ENCODE peak calls at places on chromosome 9, in five cellular contexts. P, C, F, A and K are unnamed samples.

GRCh38 chr9:71783120-71783523 is 14.8 kb upstream of the CEMIP2 start:
- DNase-seq in P (no peak), C (no peak), F (no peak), A (no peak), K (no peak)

GRCh38 chr9:81632599-81632998 is 56.7 kb downstream of the TLE1 start:
- DNase-seq in P (no peak), C (peak; percentile 80), F (peak; percentile 81), A (no peak), K (peak; percentile 59)

GRCh38 chr9:2676466-2676865 is 40.8 kb upstream of the KCNV2 start:
- DNase-seq in P (no peak), C (no peak), F (no peak), A (no peak), K (no peak)

GRCh38 chr9:133572821-133573361 is 36.3 kb downstream of the FAM163B start:
- DNase-seq in P (no peak), C (no peak), F (no peak), A (peak; percentile 48), K (no peak)

GRCh38 chr9:16213781-16214515 is 656.5 kb downstream of the BNC2 start:
- DNase-seq in P (peak; percentile 78), C (peak; percentile 99), F (peak; percentile 97), A (peak; percentile 67), K (peak; percentile 89)

GRCh38 chr9:36742264-36742663 is 169.6 kb downstream of the MELK start:
- DNase-seq in P (no peak), C (no peak), F (no peak), A (no peak), K (no peak)

GRCh38 chr9:108070861-108071260 is 581.3 kb upstream of the KLF4 start:
- DNase-seq in P (no peak), C (no peak), F (no peak), A (no peak), K (no peak)

GRCh38 chr9:111429175-111429574 is 55.0 kb downstream of the ECPAS start:
- DNase-seq in P (no peak), C (no peak), F (peak; percentile 50), A (no peak), K (no peak)

GRCh38 chr9:93670208-93671029 is 94.0 kb downstream of the PHF2 start:
- DNase-seq in P (peak; percentile 7), C (peak; percentile 14), F (peak; percentile 29), A (no peak), K (no peak)

GRCh38 chr9:684950-685340 is 156.6 kb upstream of the DMRT1 start:
- DNase-seq in P (no peak), C (peak; percentile 67), F (peak; percentile 85), A (no peak), K (no peak)

GRCh38 chr9:85973238-85973637 is 32.3 kb downstream of the NAA35 start:
- DNase-seq in P (no peak), C (no peak), F (no peak), A (no peak), K (no peak)

GRCh38 chr9:72718503-72718902 is 197.1 kb downstream of the TMC1 start:
- DNase-seq in P (no peak), C (no peak), F (no peak), A (no peak), K (no peak)

GRCh38 chr9:96217756-96218693 is 84.0 kb downstream of the HSD17B3 start:
- DNase-seq in P (peak; percentile 88), C (peak; percentile 73), F (peak; percentile 60), A (peak; percentile 73), K (no peak)

GRCh38 chr9:136686794-136687711 is at the start of gene AGPAT2:
- DNase-seq in P (peak; percentile 73), C (peak; percentile 45), F (peak; percentile 41), A (peak; percentile 87), K (no peak)

GRCh38 chr9:134726026-134726721 is 84.6 kb downstream of the COL5A1 start:
- DNase-seq in P (no peak), C (no peak), F (no peak), A (no peak), K (no peak)

GRCh38 chr9:114830546-114830945 is 24.7 kb upstream of the TNFSF15 start:
- DNase-seq in P (no peak), C (no peak), F (no peak), A (no peak), K (no peak)

GRCh38 chr9:136289651-136290507 is 14.0 kb downstream of the CCDC187 start:
- DNase-seq in P (no peak), C (no peak), F (no peak), A (no peak), K (no peak)

GRCh38 chr9:125966959-125967711 is 220.0 kb downstream of the PBX3 start:
- DNase-seq in P (no peak), C (peak; percentile 15), F (no peak), A (no peak), K (no peak)

GRCh38 chr9:114048533-114049452 is 29.3 kb downstream of the AMBP start:
- DNase-seq in P (peak; percentile 10), C (no peak), F (no peak), A (no peak), K (no peak)

GRCh38 chr9:34650816-34651215 is 1.2 kb upstream of the IL11RA start:
- DNase-seq in P (peak; percentile 59), C (peak; percentile 61), F (peak; percentile 25), A (no peak), K (no peak)

GRCh38 chr9:34651286-34651685 is 699 bp upstream of the IL11RA start:
- DNase-seq in P (no peak), C (peak; percentile 23), F (peak; percentile 71), A (no peak), K (no peak)

GRCh38 chr9:34653131-34653530 is 1.1 kb downstream of the IL11RA start:
- DNase-seq in P (peak; percentile 37), C (no peak), F (peak; percentile 49), A (no peak), K (no peak)

GRCh38 chr9:34652608-34653007 is 623 bp downstream of the IL11RA start:
- DNase-seq in P (no peak), C (no peak), F (no peak), A (no peak), K (no peak)

GRCh38 chr9:34651876-34652602 is at the start of gene IL11RA:
- DNase-seq in P (peak; percentile 90), C (peak; percentile 86), F (peak; percentile 89), A (peak; percentile 90), K (peak; percentile 59)
- H3K4me3 ChIP-seq in P (peak within 1 kb of the TSS; percentile 36), C (peak within 1 kb of the TSS; percentile 45), F (peak within 1 kb of the TSS; percentile 42), A (peak within 1 kb of the TSS; percentile 30), K (peak within 1 kb of the TSS; percentile 49)

DNA sequence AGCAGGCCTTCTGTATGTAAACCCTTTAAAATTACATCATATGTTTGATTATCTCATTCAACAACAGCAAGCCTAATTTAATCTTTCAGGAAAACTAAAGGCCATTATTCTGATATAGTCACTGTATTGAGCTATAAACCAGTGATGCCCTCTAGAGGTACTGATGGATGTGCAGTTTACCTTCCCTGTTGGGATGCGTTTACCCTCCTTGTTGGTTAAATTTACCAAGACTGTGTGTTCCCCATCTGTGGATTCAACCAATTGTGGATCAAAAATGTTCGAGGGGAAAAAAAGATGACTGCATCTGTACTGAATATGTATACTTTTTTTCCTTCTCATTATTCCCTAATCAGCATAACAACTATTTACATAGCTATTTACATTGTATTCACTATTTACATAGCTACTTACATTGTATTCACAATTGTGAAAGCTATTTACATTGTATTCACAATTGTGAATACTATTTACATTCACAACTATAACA is 3.7 kb upstream of the BAAT start:
- DNase-seq in P (no peak), C (no peak), F (peak; percentile 21), A (no peak), K (no peak)
- TF ChIP-seq CTCF in P (no peak), C (peak; percentile 15), F (peak; percentile 30), A (no peak), K (peak; percentile 46)

GRCh38 chr9:129336601-129337286 is 158.7 kb upstream of the IER5L start:
- DNase-seq in P (peak; percentile 66), C (peak; percentile 75), F (peak; percentile 39), A (peak; percentile 40), K (peak; percentile 53)
- H3K4me3 ChIP-seq in P (peak overlapping the region; percentile 39), C (no peak overlapping the region), F (peak overlapping the region; percentile 18), A (no peak overlapping the region), K (peak overlapping the region; percentile 31)

DNA sequence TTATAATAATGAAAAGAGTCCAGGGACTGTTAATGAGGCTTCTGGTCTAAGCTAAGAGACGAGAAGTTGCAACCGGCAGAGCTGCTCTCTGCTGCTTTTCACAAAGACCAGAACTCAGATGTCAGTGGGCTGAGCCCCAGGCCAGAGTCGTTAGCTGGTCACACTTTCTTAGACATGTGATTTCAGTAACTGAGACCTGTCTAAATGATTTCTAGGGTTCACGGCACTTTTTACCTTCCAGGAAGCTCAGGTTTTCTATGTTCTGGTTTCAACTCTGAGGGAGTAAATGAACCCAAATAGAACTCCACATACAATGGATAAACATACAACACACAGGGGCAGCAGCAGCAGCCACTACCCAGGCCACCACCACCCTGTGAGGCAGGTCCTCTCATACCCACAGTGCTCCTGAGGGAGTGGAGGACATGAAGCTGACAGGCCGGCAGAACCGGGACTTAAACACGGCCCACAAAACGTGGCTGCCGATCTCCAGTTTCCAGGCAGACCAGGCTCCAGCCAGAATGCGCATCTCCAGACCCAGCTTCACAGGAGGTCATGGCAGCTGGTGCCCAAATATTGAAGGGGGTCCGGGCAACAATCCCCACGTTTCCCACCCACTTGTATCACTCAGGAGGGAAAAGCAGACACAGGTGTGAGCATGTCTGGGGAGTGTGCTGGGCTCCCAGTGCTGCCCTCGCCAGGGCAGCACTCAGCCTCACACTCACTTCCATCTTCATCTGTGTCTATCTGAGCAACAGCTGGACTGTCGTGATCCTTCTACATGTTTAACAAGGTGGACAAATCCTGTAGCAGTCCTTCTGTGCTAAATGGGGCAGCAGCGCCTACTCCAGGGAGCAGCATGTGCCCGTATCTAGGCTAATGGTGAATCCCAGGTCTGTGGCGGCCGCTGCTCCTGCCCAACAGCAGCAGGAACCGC is 38.8 kb downstream of the IARS1 start:
- DNase-seq in P (no peak), C (no peak), F (no peak), A (no peak), K (no peak)
- TF ChIP-seq CTCF in P (no peak), C (no peak), F (no peak), A (no peak), K (no peak)

GRCh38 chr9:131732061-131732526 is 7.8 kb downstream of the RAPGEF1 start:
- DNase-seq in P (no peak), C (peak; percentile 79), F (peak; percentile 27), A (peak; percentile 63), K (no peak)

GRCh38 chr9:131734781-131735180 is 5.1 kb downstream of the RAPGEF1 start:
- DNase-seq in P (no peak), C (no peak), F (no peak), A (no peak), K (no peak)

GRCh38 chr9:131732636-131733340 is 7.1 kb downstream of the RAPGEF1 start:
- DNase-seq in P (no peak), C (no peak), F (no peak), A (no peak), K (no peak)

GRCh38 chr9:131734165-131734610 is 5.7 kb downstream of the RAPGEF1 start:
- DNase-seq in P (no peak), C (no peak), F (peak; percentile 45), A (peak; percentile 61), K (no peak)

DNA sequence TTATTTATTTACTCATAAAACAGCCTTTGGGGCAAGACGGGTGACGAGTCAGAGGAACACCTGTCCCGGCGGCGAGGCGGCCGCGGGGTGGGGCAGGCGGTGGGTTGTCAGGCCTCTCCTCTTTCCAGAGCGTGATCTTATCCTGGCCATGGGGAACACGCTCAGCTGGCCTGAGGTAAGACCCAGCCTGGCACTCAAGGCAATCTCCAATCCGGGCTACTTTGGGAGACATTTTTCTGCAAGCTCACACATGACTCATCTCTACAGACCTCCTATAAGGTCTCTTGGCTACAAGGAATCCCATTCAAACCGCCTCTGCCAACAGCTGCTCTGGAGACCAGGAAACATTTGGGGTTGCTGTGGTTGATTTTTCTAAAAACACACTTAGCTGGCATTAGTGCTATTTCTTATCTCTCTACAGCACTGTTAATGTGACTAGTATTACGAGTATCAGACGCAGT is 6.2 kb downstream of the RAPGEF1 start:
- DNase-seq in P (no peak), C (peak; percentile 94), F (peak; percentile 94), A (no peak), K (peak; percentile 87)
- H3K4me3 ChIP-seq in P (no peak overlapping the region), C (no peak overlapping the region), F (no peak overlapping the region), A (no peak overlapping the region), K (no peak overlapping the region)